ENCODE peak calls at places on chromosomes 11 and 22, in nine cellular contexts. C is IMR-90, A is body of pancreas, I is erythroblast, L is lower leg skin, W is stomach, F is esophagus squamous epithelium, O is A549, B is heart left ventricle. D is an unnamed sample.

GRCh38 chr11:88104408-88104807 is 70.8 kb downstream of the RAB38 start:
- DNase-seq in B (no peak), L (no peak), W (no peak), C (no peak), O (peak), F (no peak), A (no peak), I (no peak), D (no peak)

GRCh38 chr22:32557424-32557823 is 82.8 kb downstream of the FBXO7 start:
- DNase-seq in B (no peak), L (peak), F (no peak), I (no peak), W (no peak), O (peak), A (no peak), C (no peak), D (no peak)

GRCh38 chr11:115676206-115676605 is 172.0 kb upstream of the CADM1 start:
- DNase-seq in L (no peak), I (no peak), F (no peak), W (no peak), A (no peak), C (no peak), B (no peak), O (no peak), D (no peak)

GRCh38 chr11:83256602-83257340 is 29.4 kb downstream of the CCDC90B start:
- DNase-seq in F (no peak), I (no peak), B (no peak), L (no peak), C (no peak), A (no peak), O (no peak), W (no peak), D (no peak)

GRCh38 chr22:35231585-35232084 is 25.7 kb upstream of the HMGXB4 start:
- DNase-seq in C (peak), W (peak), A (peak), F (no peak), I (peak), L (no peak), B (peak), O (peak), D (peak)

GRCh38 chr22:44348963-44349950 is 36.5 kb upstream of the SHISAL1 start:
- DNase-seq in F (no peak), W (no peak), A (no peak), C (peak), B (no peak), I (no peak), O (no peak), L (no peak), D (no peak)

GRCh38 chr22:21012446-21013407 is 2.2 kb upstream of the P2RX6 start:
- DNase-seq in B (no peak), L (no peak), I (no peak), F (no peak), C (no peak), A (no peak), O (no peak), W (no peak), D (no peak)

GRCh38 chr11:64120951-64121569 is 44.9 kb downstream of the MACROD1 start:
- DNase-seq in O (peak), C (peak), I (no peak), L (peak), B (peak), W (no peak), A (no peak), F (no peak), D (no peak)

GRCh38 chr11:11403763-11404725 is 51.0 kb upstream of the CSNK2A3 start:
- DNase-seq in B (peak), O (no peak), A (no peak), I (no peak), C (peak), L (no peak), W (no peak), F (no peak), D (no peak)

GRCh38 chr11:74784234-74784633 is 35.6 kb downstream of the RNF169 start:
- DNase-seq in L (no peak), C (no peak), W (no peak), O (no peak), A (no peak), B (no peak), F (no peak), I (no peak), D (no peak)

GRCh38 chr11:64638017-64638664 is 47.1 kb downstream of the SLC22A12 start:
- DNase-seq in L (no peak), O (no peak), B (no peak), W (no peak), A (no peak), I (no peak), C (no peak), F (no peak), D (peak)

GRCh38 chr22:50010676-50011446 is 1.7 kb downstream of the IL17REL start:
- DNase-seq in I (no peak), W (no peak), O (no peak), A (no peak), L (no peak), C (no peak), F (no peak), B (no peak), D (no peak)

GRCh38 chr11:61491736-61492395 is 16.7 kb upstream of the LRRC10B start:
- DNase-seq in O (no peak), W (no peak), A (no peak), I (no peak), B (no peak), F (no peak), L (no peak), C (no peak), D (no peak)

GRCh38 chr11:14186376-14186775 is 172.6 kb downstream of the RRAS2 start:
- DNase-seq in A (no peak), L (no peak), O (no peak), F (no peak), C (no peak), B (no peak), W (no peak), I (no peak), D (no peak)

GRCh38 chr22:39087881-39088687 is 9.0 kb upstream of the APOBEC3H start:
- DNase-seq in O (no peak), B (peak), W (no peak), F (no peak), C (no peak), L (no peak), I (no peak), A (no peak), D (no peak)

GRCh38 chr11:62909107-62909894 is 11.9 kb downstream of the CHRM1 start:
- DNase-seq in B (peak), I (peak), W (peak), C (peak), L (peak), F (no peak), O (peak), A (peak), D (peak)

GRCh38 chr22:22086501-22087158 is 104.0 kb upstream of the TOP3B start:
- DNase-seq in L (no peak), O (no peak), W (no peak), I (no peak), F (no peak), B (no peak), C (peak), A (no peak), D (no peak)

GRCh38 chr11:128522943-128523518 is 64.3 kb downstream of the ETS1 start:
- DNase-seq in C (no peak), L (no peak), I (no peak), F (no peak), B (no peak), W (no peak), A (no peak), O (no peak), D (peak)

GRCh38 chr11:122421684-122422083 is 233.8 kb upstream of the UBASH3B start:
- DNase-seq in O (peak), W (no peak), I (no peak), B (no peak), A (no peak), C (no peak), L (no peak), F (no peak), D (no peak)

GRCh38 chr11:87422566-87422965 is 384.8 kb downstream of the TMEM135 start:
- DNase-seq in B (no peak), C (peak), A (no peak), I (no peak), W (no peak), F (no peak), L (no peak), O (no peak), D (no peak)

GRCh38 chr11:76770642-76771445 is 12.3 kb upstream of the TSKU start:
- DNase-seq in O (peak), A (no peak), F (no peak), L (peak), B (no peak), W (peak), C (peak), I (no peak), D (peak)

GRCh38 chr11:93487032-93487483 is 56.1 kb downstream of the SMCO4 start:
- DNase-seq in B (no peak), L (no peak), A (no peak), F (no peak), C (no peak), O (no peak), I (no peak), W (no peak), D (peak)

GRCh38 chr11:67266424-67267187 is at the start of gene GRK2:
- DNase-seq in I (peak), W (peak), O (peak), A (peak), C (peak), L (no peak), F (no peak), B (no peak), D (peak)

GRCh38 chr22:30205281-30206115 is 41.1 kb downstream of the LIF start:
- DNase-seq in W (peak), L (peak), C (peak), B (peak), I (no peak), A (no peak), F (no peak), O (peak), D (peak)

GRCh38 chr11:95088946-95089619 is 563 bp upstream of the ENDOD1 start:
- DNase-seq in B (no peak), L (no peak), C (no peak), W (peak), O (peak), I (no peak), A (no peak), F (no peak), D (no peak)

GRCh38 chr11:67732045-67732787 is 57.8 kb upstream of the ALDH3B2 start:
- DNase-seq in F (no peak), W (no peak), C (no peak), I (peak), O (peak), L (no peak), B (no peak), A (peak), D (no peak)

GRCh38 chr22:30561402-30562154 is 12.9 kb downstream of the GAL3ST1 start:
- DNase-seq in O (no peak), I (no peak), B (no peak), A (no peak), W (no peak), F (no peak), L (no peak), C (no peak), D (no peak)

GRCh38 chr22:49632199-49633009 is 195.3 kb downstream of the BRD1 start:
- DNase-seq in A (peak), I (peak), F (no peak), B (peak), O (peak), W (peak), C (peak), L (no peak), D (peak)

GRCh38 chr22:39748877-39749276 is 144.7 kb downstream of the ENTHD1 start:
- DNase-seq in O (no peak), W (no peak), A (no peak), I (no peak), B (no peak), C (peak), L (no peak), F (no peak), D (no peak)

GRCh38 chr11:17691550-17691949 is 27.8 kb upstream of the MYOD1 start:
- DNase-seq in I (no peak), B (no peak), F (no peak), C (no peak), O (no peak), A (no peak), W (no peak), L (no peak), D (no peak)

GRCh38 chr11:96321066-96321465 is 21.9 kb downstream of the MAML2 start:
- DNase-seq in W (no peak), I (no peak), B (no peak), O (no peak), C (no peak), A (no peak), F (no peak), L (no peak), D (no peak)

GRCh38 chr11:57368106-57368826 is 12.7 kb downstream of the PRG3 start:
- DNase-seq in F (no peak), B (no peak), A (no peak), W (no peak), L (no peak), O (no peak), C (no peak), I (no peak), D (no peak)

GRCh38 chr22:19817561-19818263 is 37.0 kb downstream of the GNB1L start:
- DNase-seq in O (no peak), A (no peak), F (no peak), L (no peak), C (no peak), I (no peak), W (peak), B (no peak), D (no peak)

GRCh38 chr22:50247748-50248147 is 2.9 kb upstream of the TUBGCP6 start:
- DNase-seq in A (peak), W (peak), C (peak), B (no peak), L (no peak), F (no peak), I (peak), O (peak), D (no peak)

GRCh38 chr11:13277719-13278619 is at the start of gene BMAL1:
- DNase-seq in F (no peak), B (peak), O (no peak), W (peak), A (no peak), I (peak), C (no peak), L (peak), D (peak)

DNA sequence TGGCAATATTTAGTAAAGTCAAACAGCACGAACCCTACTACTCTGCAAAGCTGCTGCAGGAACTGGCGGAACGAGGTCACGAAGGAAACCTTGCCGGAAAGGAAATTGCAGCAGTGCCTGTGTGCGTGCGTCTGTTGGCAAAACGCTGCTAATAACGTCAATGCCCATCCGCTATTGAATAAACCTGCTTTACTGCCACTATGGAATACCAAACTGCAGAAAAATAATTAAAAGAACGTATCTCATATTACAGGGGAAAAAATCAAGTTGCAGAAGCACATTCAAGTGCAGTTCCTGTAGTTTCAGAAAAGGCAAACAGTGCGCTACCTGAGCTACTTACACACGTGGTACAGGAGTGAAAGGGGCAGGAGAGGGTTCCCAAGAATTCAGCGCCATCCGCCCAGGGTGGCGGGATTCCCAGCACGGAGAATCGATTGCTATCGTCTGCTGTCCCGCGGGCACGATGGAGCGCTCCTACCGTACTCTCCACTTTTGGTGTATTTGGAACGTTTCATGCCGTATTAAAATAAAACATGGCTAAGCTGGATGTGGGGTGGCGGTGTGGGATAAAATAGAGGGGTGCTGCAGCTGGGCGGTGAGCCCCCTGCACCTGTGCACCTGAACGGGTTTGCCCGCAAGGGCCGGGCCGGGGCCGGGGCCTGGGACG is 516 bp upstream of the NADSYN1 start:
- DNase-seq in W (peak), B (peak), I (peak), O (no peak), L (no peak), A (peak), F (no peak), C (peak), D (peak)
- TF ChIP-seq POLR2A in W (no peak), B (no peak), I (no peak), O (no peak), L (no peak), A (peak), F (no peak), C (no peak), D (peak)

GRCh38 chr11:106178361-106178760 is 100.9 kb downstream of the AASDHPPT start:
- DNase-seq in O (no peak), C (no peak), F (no peak), A (no peak), B (no peak), I (no peak), L (no peak), W (no peak), D (no peak)
- TF ChIP-seq POLR2A in O (no peak), C (no peak), F (no peak), A (no peak), B (no peak), I (no peak), L (no peak), W (no peak), D (no peak)

GRCh38 chr22:42433754-42434153 is 1.6 kb upstream of the NFAM1 start:
- DNase-seq in A (no peak), C (no peak), F (no peak), B (no peak), W (no peak), O (no peak), I (no peak), L (peak), D (no peak)

GRCh38 chr22:42432818-42433217 is 615 bp upstream of the NFAM1 start:
- DNase-seq in I (no peak), O (no peak), A (no peak), L (no peak), B (no peak), F (no peak), W (no peak), C (no peak), D (no peak)

GRCh38 chr22:42431401-42432019 is 693 bp downstream of the NFAM1 start:
- DNase-seq in A (no peak), W (no peak), C (no peak), L (no peak), F (no peak), O (no peak), I (no peak), B (no peak), D (peak)

GRCh38 chr22:42430486-42431125 is 1.6 kb downstream of the NFAM1 start:
- DNase-seq in A (no peak), F (no peak), W (no peak), O (no peak), B (no peak), C (no peak), I (no peak), L (no peak), D (peak)

DNA sequence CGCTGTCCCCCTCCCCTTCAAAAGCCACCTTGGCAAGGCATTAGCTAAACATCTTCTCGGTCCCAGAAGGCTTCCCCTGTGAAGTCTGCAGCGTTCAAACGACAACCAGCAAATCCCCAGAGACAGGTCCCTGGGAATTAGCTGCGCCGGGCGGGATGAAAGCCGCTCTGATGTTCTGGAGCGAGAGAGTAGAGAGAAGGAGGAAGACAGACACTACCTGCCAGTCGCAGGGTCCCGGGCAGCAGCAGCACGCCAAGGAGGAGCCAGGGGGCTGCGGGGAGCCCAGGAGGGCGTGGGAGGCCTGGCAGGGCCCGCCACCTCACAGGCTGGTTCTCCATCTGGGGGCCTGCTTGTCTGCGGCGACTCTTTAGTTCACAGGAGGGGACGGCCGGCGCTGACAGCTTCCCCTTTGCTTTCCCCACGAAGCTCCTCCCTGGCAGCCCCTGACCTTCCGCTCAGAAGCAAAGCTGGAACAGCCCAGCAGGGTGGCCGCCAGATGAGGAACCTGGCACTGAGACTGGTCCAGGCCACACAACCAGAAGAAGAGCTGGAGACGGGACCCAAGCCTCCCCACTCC is at the start of gene NFAM1:
- DNase-seq in F (no peak), L (no peak), C (no peak), W (peak), A (no peak), B (peak), O (no peak), I (no peak), D (peak)
- TF ChIP-seq POLR2A in F (no peak), L (no peak), C (no peak), W (no peak), A (peak), B (no peak), O (no peak), I (no peak), D (peak)

DNA sequence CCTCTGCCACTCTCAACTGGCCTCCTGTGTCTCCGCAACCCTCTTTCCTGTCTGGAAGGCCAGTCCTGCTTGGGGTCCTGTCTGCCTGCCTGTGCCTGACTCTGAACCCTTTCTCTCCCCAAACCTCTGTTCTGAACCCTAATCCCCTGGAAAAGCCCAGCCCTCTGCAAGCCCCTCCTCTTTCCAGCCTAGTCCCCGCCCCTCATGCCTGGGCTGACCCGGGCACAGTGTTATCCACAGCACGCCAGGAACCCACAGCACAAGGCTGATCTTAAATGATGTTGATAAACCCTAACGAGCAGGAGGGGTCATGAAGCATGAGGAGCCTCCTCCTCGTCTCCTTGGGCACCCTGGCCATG is at the start of gene IFITM10:
- DNase-seq in W (peak), B (no peak), F (no peak), C (no peak), O (no peak), A (no peak), I (peak), L (no peak), D (no peak)
- TF ChIP-seq POLR2A in W (no peak), B (no peak), F (no peak), C (no peak), O (no peak), A (no peak), I (peak), L (no peak), D (no peak)

D was measured in NB4.